ENCODE peak calls at places on chromosomes 6 and 20, in six cellular contexts. One of them, this sample, is unnamed.

GRCh38 chr6:30819287-30819917 is 64.9 kb upstream of the DDR1 start:
- DNase-seq in WERI-Rb-1: no peak
- DNase-seq in CD4-positive, alpha-beta T cell: no peak
- DNase-seq in HFFc6: no peak
- DNase-seq in mesothelial cell of epicardium: no peak
- DNase-seq in MCF 10A: peak; percentile 78
- DNase-seq in this sample: no peak

GRCh38 chr20:57867181-57867803 is 157.5 kb upstream of the PMEPA1 start:
- DNase-seq in WERI-Rb-1: no peak
- DNase-seq in CD4-positive, alpha-beta T cell: no peak
- DNase-seq in HFFc6: no peak
- DNase-seq in mesothelial cell of epicardium: peak; percentile 16
- DNase-seq in MCF 10A: no peak
- DNase-seq in this sample: no peak

GRCh38 chr20:51446656-51447055 is 95.9 kb downstream of the NFATC2 start:
- DNase-seq in WERI-Rb-1: no peak
- DNase-seq in CD4-positive, alpha-beta T cell: no peak
- DNase-seq in HFFc6: peak; percentile 78
- DNase-seq in mesothelial cell of epicardium: no peak
- DNase-seq in MCF 10A: peak; percentile 76
- DNase-seq in this sample: no peak

GRCh38 chr6:27422651-27423332 is 34.2 kb downstream of the ZNF391 start:
- DNase-seq in WERI-Rb-1: no peak
- DNase-seq in CD4-positive, alpha-beta T cell: no peak
- DNase-seq in HFFc6: no peak
- DNase-seq in mesothelial cell of epicardium: no peak
- DNase-seq in MCF 10A: no peak
- DNase-seq in this sample: no peak

GRCh38 chr6:162442675-162443074 is 284.9 kb downstream of the PRKN start:
- DNase-seq in WERI-Rb-1: peak; percentile 58
- DNase-seq in CD4-positive, alpha-beta T cell: no peak
- DNase-seq in HFFc6: no peak
- DNase-seq in mesothelial cell of epicardium: no peak
- DNase-seq in MCF 10A: peak; percentile 17
- DNase-seq in this sample: peak; percentile 20

GRCh38 chr20:50727792-50728485 is 3.4 kb upstream of the PARD6B start:
- DNase-seq in WERI-Rb-1: no peak
- DNase-seq in CD4-positive, alpha-beta T cell: no peak
- DNase-seq in HFFc6: no peak
- DNase-seq in mesothelial cell of epicardium: no peak
- DNase-seq in MCF 10A: no peak
- DNase-seq in this sample: no peak

GRCh38 chr20:63731410-63731809 is 5.1 kb upstream of the LIME1 start:
- DNase-seq in WERI-Rb-1: no peak
- DNase-seq in CD4-positive, alpha-beta T cell: no peak
- DNase-seq in HFFc6: no peak
- DNase-seq in mesothelial cell of epicardium: no peak
- DNase-seq in MCF 10A: no peak
- DNase-seq in this sample: no peak

GRCh38 chr6:43579171-43579570 is 3.2 kb downstream of the POLH start:
- DNase-seq in WERI-Rb-1: no peak
- DNase-seq in CD4-positive, alpha-beta T cell: no peak
- DNase-seq in HFFc6: peak; percentile 9
- DNase-seq in mesothelial cell of epicardium: no peak
- DNase-seq in MCF 10A: no peak
- DNase-seq in this sample: no peak

GRCh38 chr6:133814797-133815196 is 74.1 kb upstream of the TCF21 start:
- DNase-seq in WERI-Rb-1: no peak
- DNase-seq in CD4-positive, alpha-beta T cell: no peak
- DNase-seq in HFFc6: peak; percentile 44
- DNase-seq in mesothelial cell of epicardium: no peak
- DNase-seq in MCF 10A: peak; percentile 85
- DNase-seq in this sample: no peak

GRCh38 chr20:34058831-34059230 is 53.2 kb downstream of the EIF2S2 start:
- DNase-seq in WERI-Rb-1: peak; percentile 49
- DNase-seq in CD4-positive, alpha-beta T cell: peak; percentile 23
- DNase-seq in HFFc6: no peak
- DNase-seq in mesothelial cell of epicardium: no peak
- DNase-seq in MCF 10A: no peak
- DNase-seq in this sample: no peak

GRCh38 chr6:83867043-83867442 is 7.6 kb downstream of the CYB5R4 start:
- DNase-seq in WERI-Rb-1: no peak
- DNase-seq in CD4-positive, alpha-beta T cell: no peak
- DNase-seq in HFFc6: no peak
- DNase-seq in mesothelial cell of epicardium: no peak
- DNase-seq in MCF 10A: no peak
- DNase-seq in this sample: no peak

GRCh38 chr6:114007451-114007953 is 36.6 kb upstream of the HDAC2 start:
- DNase-seq in WERI-Rb-1: no peak
- DNase-seq in CD4-positive, alpha-beta T cell: no peak
- DNase-seq in HFFc6: no peak
- DNase-seq in mesothelial cell of epicardium: no peak
- DNase-seq in MCF 10A: no peak
- DNase-seq in this sample: no peak

GRCh38 chr20:11057624-11058023 is 383.8 kb upstream of the JAG1 start:
- DNase-seq in WERI-Rb-1: no peak
- DNase-seq in CD4-positive, alpha-beta T cell: no peak
- DNase-seq in HFFc6: no peak
- DNase-seq in mesothelial cell of epicardium: no peak
- DNase-seq in MCF 10A: peak; percentile 38
- DNase-seq in this sample: no peak

GRCh38 chr6:114390176-114390575 is 47.4 kb upstream of the HS3ST5 start:
- DNase-seq in WERI-Rb-1: no peak
- DNase-seq in CD4-positive, alpha-beta T cell: no peak
- DNase-seq in HFFc6: no peak
- DNase-seq in mesothelial cell of epicardium: no peak
- DNase-seq in MCF 10A: no peak
- DNase-seq in this sample: no peak

GRCh38 chr20:34111057-34111711 is 859 bp downstream of the EIF2S2 start:
- DNase-seq in WERI-Rb-1: no peak
- DNase-seq in CD4-positive, alpha-beta T cell: no peak
- DNase-seq in HFFc6: peak; percentile 55
- DNase-seq in mesothelial cell of epicardium: peak; percentile 40
- DNase-seq in MCF 10A: peak; percentile 58
- DNase-seq in this sample: no peak

GRCh38 chr6:89081129-89081422 is 525 bp downstream of the PNRC1 start:
- DNase-seq in WERI-Rb-1: no peak
- DNase-seq in CD4-positive, alpha-beta T cell: no peak
- DNase-seq in HFFc6: no peak
- DNase-seq in mesothelial cell of epicardium: no peak
- DNase-seq in MCF 10A: no peak
- DNase-seq in this sample: no peak

GRCh38 chr6:155582016-155582991 is 126.7 kb upstream of the NOX3 start:
- DNase-seq in WERI-Rb-1: no peak
- DNase-seq in CD4-positive, alpha-beta T cell: no peak
- DNase-seq in HFFc6: no peak
- DNase-seq in mesothelial cell of epicardium: no peak
- DNase-seq in MCF 10A: no peak
- DNase-seq in this sample: no peak

GRCh38 chr6:155586036-155586557 is 130.5 kb upstream of the NOX3 start:
- DNase-seq in WERI-Rb-1: no peak
- DNase-seq in CD4-positive, alpha-beta T cell: no peak
- DNase-seq in HFFc6: no peak
- DNase-seq in mesothelial cell of epicardium: no peak
- DNase-seq in MCF 10A: no peak
- DNase-seq in this sample: no peak

GRCh38 chr6:155583997-155584396 is 128.4 kb upstream of the NOX3 start:
- DNase-seq in WERI-Rb-1: no peak
- DNase-seq in CD4-positive, alpha-beta T cell: no peak
- DNase-seq in HFFc6: no peak
- DNase-seq in mesothelial cell of epicardium: no peak
- DNase-seq in MCF 10A: no peak
- DNase-seq in this sample: no peak

GRCh38 chr6:155580904-155581303 is 125.3 kb upstream of the NOX3 start:
- DNase-seq in WERI-Rb-1: peak; percentile 17
- DNase-seq in CD4-positive, alpha-beta T cell: no peak
- DNase-seq in HFFc6: no peak
- DNase-seq in mesothelial cell of epicardium: no peak
- DNase-seq in MCF 10A: no peak
- DNase-seq in this sample: no peak
- TF ChIP-seq CTCF in WERI-Rb-1: peak; percentile 48
- TF ChIP-seq CTCF in CD4-positive, alpha-beta T cell: no peak
- TF ChIP-seq CTCF in HFFc6: peak; percentile 49
- TF ChIP-seq CTCF in mesothelial cell of epicardium: no peak
- TF ChIP-seq CTCF in MCF 10A: no peak
- TF ChIP-seq CTCF in this sample: no peak

GRCh38 chr20:21534453-21534852 is 20.6 kb upstream of the NKX2-2 start:
- DNase-seq in WERI-Rb-1: no peak
- DNase-seq in CD4-positive, alpha-beta T cell: no peak
- DNase-seq in HFFc6: no peak
- DNase-seq in mesothelial cell of epicardium: no peak
- DNase-seq in MCF 10A: no peak
- DNase-seq in this sample: no peak

GRCh38 chr20:21528870-21529269 is 15.0 kb upstream of the NKX2-2 start:
- DNase-seq in WERI-Rb-1: no peak
- DNase-seq in CD4-positive, alpha-beta T cell: no peak
- DNase-seq in HFFc6: no peak
- DNase-seq in mesothelial cell of epicardium: no peak
- DNase-seq in MCF 10A: no peak
- DNase-seq in this sample: no peak

GRCh38 chr20:21526776-21527175 is 12.9 kb upstream of the NKX2-2 start:
- DNase-seq in WERI-Rb-1: no peak
- DNase-seq in CD4-positive, alpha-beta T cell: no peak
- DNase-seq in HFFc6: no peak
- DNase-seq in mesothelial cell of epicardium: no peak
- DNase-seq in MCF 10A: no peak
- DNase-seq in this sample: no peak

GRCh38 chr20:21527908-21528307 is 14.0 kb upstream of the NKX2-2 start:
- DNase-seq in WERI-Rb-1: no peak
- DNase-seq in CD4-positive, alpha-beta T cell: no peak
- DNase-seq in HFFc6: no peak
- DNase-seq in mesothelial cell of epicardium: no peak
- DNase-seq in MCF 10A: no peak
- DNase-seq in this sample: no peak

GRCh38 chr20:21529863-21530262 is 16.0 kb upstream of the NKX2-2 start:
- DNase-seq in WERI-Rb-1: no peak
- DNase-seq in CD4-positive, alpha-beta T cell: no peak
- DNase-seq in HFFc6: no peak
- DNase-seq in mesothelial cell of epicardium: no peak
- DNase-seq in MCF 10A: peak; percentile 39
- DNase-seq in this sample: no peak
- TF ChIP-seq CTCF in WERI-Rb-1: no peak
- TF ChIP-seq CTCF in CD4-positive, alpha-beta T cell: peak; percentile 73
- TF ChIP-seq CTCF in HFFc6: peak; percentile 67
- TF ChIP-seq CTCF in mesothelial cell of epicardium: no peak
- TF ChIP-seq CTCF in MCF 10A: peak; percentile 46
- TF ChIP-seq CTCF in this sample: peak; percentile 42

GRCh38 chr6:14321992-14322772 is 204.6 kb downstream of the CD83 start:
- DNase-seq in WERI-Rb-1: peak; percentile 58
- DNase-seq in CD4-positive, alpha-beta T cell: no peak
- DNase-seq in HFFc6: no peak
- DNase-seq in mesothelial cell of epicardium: no peak
- DNase-seq in MCF 10A: peak; percentile 26
- DNase-seq in this sample: no peak
- TF ChIP-seq CTCF in WERI-Rb-1: peak; percentile 60
- TF ChIP-seq CTCF in CD4-positive, alpha-beta T cell: no peak
- TF ChIP-seq CTCF in HFFc6: peak; percentile 26
- TF ChIP-seq CTCF in mesothelial cell of epicardium: no peak
- TF ChIP-seq CTCF in MCF 10A: peak; percentile 11
- TF ChIP-seq CTCF in this sample: no peak

GRCh38 chr20:3749689-3750639 is 17.5 kb downstream of the HSPA12B start:
- DNase-seq in WERI-Rb-1: peak; percentile 82
- DNase-seq in CD4-positive, alpha-beta T cell: no peak
- DNase-seq in HFFc6: no peak
- DNase-seq in mesothelial cell of epicardium: peak; percentile 75
- DNase-seq in MCF 10A: no peak
- DNase-seq in this sample: peak; percentile 65
- TF ChIP-seq CTCF in WERI-Rb-1: peak; percentile 91
- TF ChIP-seq CTCF in CD4-positive, alpha-beta T cell: peak; percentile 30
- TF ChIP-seq CTCF in HFFc6: peak; percentile 78
- TF ChIP-seq CTCF in mesothelial cell of epicardium: peak; percentile 88
- TF ChIP-seq CTCF in MCF 10A: peak; percentile 74
- TF ChIP-seq CTCF in this sample: peak; percentile 94

This sample was measured in progenitor cell of endocrine pancreas.